ENCODE peak calls at places on chromosome 12, in six cellular contexts. H is lower lobe of right lung, Y is thoracic aorta, G is transverse colon, V is endodermal cell, E is brain microvascular endothelial cell. M is an unnamed sample. For H3K27me3, the result is how much of the 10 kb centered on the place peaks cover.

GRCh38 chr12:108399514-108399913 is 60.4 kb upstream of the CMKLR1 start:
- DNase-seq in E (no peak), V (peak), H (no peak), G (peak), Y (peak), M (no peak)

GRCh38 chr12:80033457-80033856 is 65.9 kb upstream of the OTOGL start:
- DNase-seq in E (peak), V (no peak), H (no peak), G (no peak), Y (no peak), M (peak)

GRCh38 chr12:96698965-96699364 is 208.1 kb upstream of the NEDD1 start:
- DNase-seq in E (no peak), H (no peak), G (peak), V (no peak), Y (no peak), M (no peak)

GRCh38 chr12:69595689-69596088 is 10.4 kb downstream of the CCT2 start:
- DNase-seq in E (no peak), H (no peak), V (no peak), G (no peak), Y (no peak), M (no peak)

GRCh38 chr12:28378749-28379148 is 188.5 kb downstream of the CCDC91 start:
- DNase-seq in Y (no peak), H (no peak), V (no peak), G (no peak), E (peak), M (no peak)

GRCh38 chr12:105961821-105962671 is 176.7 kb downstream of the NUAK1 start:
- DNase-seq in G (no peak), H (no peak), V (no peak), E (no peak), Y (no peak), M (peak)

GRCh38 chr12:6833189-6833890 is 5.1 kb downstream of the P3H3 start:
- DNase-seq in E (no peak), V (no peak), Y (no peak), G (no peak), H (no peak), M (no peak)

GRCh38 chr12:66044731-66045130 is 85.8 kb downstream of the LLPH start:
- DNase-seq in G (no peak), H (no peak), V (no peak), Y (no peak), E (peak), M (peak)

GRCh38 chr12:105910030-105910429 is 228.7 kb downstream of the NUAK1 start:
- DNase-seq in Y (no peak), E (peak), G (no peak), H (no peak), V (no peak), M (peak)

GRCh38 chr12:122807651-122808050 is 27.6 kb upstream of the HIP1R start:
- DNase-seq in H (no peak), Y (no peak), G (no peak), E (no peak), V (no peak), M (no peak)

GRCh38 chr12:11702959-11703358 is 53.5 kb downstream of the ETV6 start:
- DNase-seq in Y (no peak), G (no peak), H (no peak), V (no peak), E (no peak), M (no peak)

GRCh38 chr12:18297883-18298282 is 36.6 kb downstream of the PIK3C2G start:
- DNase-seq in E (no peak), G (no peak), V (no peak), H (no peak), Y (no peak), M (no peak)

GRCh38 chr12:56121204-56121870 is 3.3 kb downstream of the ZC3H10 start:
- DNase-seq in E (no peak), G (no peak), H (no peak), Y (no peak), V (no peak), M (no peak)

GRCh38 chr12:17016116-17016864 is 410.3 kb upstream of the LMO3 start:
- DNase-seq in Y (no peak), E (no peak), H (no peak), G (no peak), V (no peak), M (peak)

GRCh38 chr12:2453076-2453806 is 341.5 kb upstream of the FKBP4 start:
- DNase-seq in Y (no peak), G (no peak), E (no peak), H (no peak), V (no peak), M (no peak)

GRCh38 chr12:67270622-67271021 is 1.5 kb downstream of the CAND1 start:
- DNase-seq in V (no peak), G (no peak), E (no peak), H (no peak), Y (no peak), M (peak)

GRCh38 chr12:26831959-26832816 is 806 bp downstream of the ITPR2 start:
- DNase-seq in E (peak), Y (peak), H (peak), G (peak), V (peak), M (peak)

GRCh38 chr12:129641916-129642315 is 261.9 kb downstream of the TMEM132D start:
- DNase-seq in H (no peak), G (no peak), Y (no peak), V (no peak), E (no peak), M (no peak)

GRCh38 chr12:107107381-107107780 is 14.0 kb upstream of the CRY1 start:
- DNase-seq in Y (no peak), E (no peak), V (no peak), H (no peak), G (no peak), M (no peak)

GRCh38 chr12:21428241-21428640 is 9.2 kb upstream of the PYROXD1 start:
- DNase-seq in V (no peak), E (peak), H (no peak), G (no peak), Y (no peak), M (no peak)

GRCh38 chr12:69846976-69847375 is 21.9 kb downstream of the MYRFL start:
- DNase-seq in Y (no peak), V (no peak), H (no peak), E (no peak), G (no peak), M (peak)

GRCh38 chr12:98533723-98534251 is 18.4 kb downstream of the TMPO start:
- DNase-seq in V (no peak), Y (no peak), G (no peak), E (no peak), H (no peak), M (no peak)

GRCh38 chr12:67427336-67427735 is 158.2 kb downstream of the CAND1 start:
- DNase-seq in G (no peak), E (no peak), V (no peak), H (no peak), Y (no peak), M (no peak)

GRCh38 chr12:56932867-56933266 is 1.3 kb downstream of the SDR9C7 start:
- DNase-seq in G (peak), H (peak), V (no peak), Y (no peak), E (no peak), M (peak)

GRCh38 chr12:124848621-124849380 is 14.9 kb downstream of the SCARB1 start:
- DNase-seq in E (no peak), V (no peak), Y (no peak), H (no peak), G (no peak), M (no peak)

GRCh38 chr12:130203151-130203550 is 40.9 kb downstream of the FZD10 start:
- DNase-seq in Y (no peak), V (peak), G (no peak), H (no peak), E (no peak), M (no peak)

GRCh38 chr12:30110970-30111586 is 327.3 kb upstream of the TMTC1 start:
- DNase-seq in E (peak), H (no peak), V (no peak), Y (no peak), G (no peak), M (peak)

GRCh38 chr12:132209654-132210222 is 65.5 kb downstream of the NOC4L start:
- DNase-seq in G (no peak), H (no peak), V (no peak), E (no peak), Y (no peak), M (no peak)
- H3K27me3 ChIP-seq in G (under half), H (under half), V (under half), E (under half), Y (under half), M (under half)

GRCh38 chr12:25556136-25556535 is 3.1 kb upstream of the LMNTD1 start:
- DNase-seq in E (no peak), G (no peak), H (no peak), Y (no peak), V (no peak), M (no peak)

GRCh38 chr12:25558566-25558965 is 5.5 kb upstream of the LMNTD1 start:
- DNase-seq in V (no peak), E (peak), G (no peak), Y (no peak), H (no peak), M (peak)

GRCh38 chr12:25553083-25553482 is at the start of gene LMNTD1:
- DNase-seq in Y (no peak), H (no peak), G (no peak), V (no peak), E (peak), M (peak)

GRCh38 chr12:25552681-25553080 is 402 bp downstream of the LMNTD1 start:
- DNase-seq in Y (no peak), H (no peak), G (no peak), E (peak), V (no peak), M (no peak)

GRCh38 chr12:25557830-25558436 is 4.8 kb upstream of the LMNTD1 start:
- DNase-seq in G (no peak), V (peak), Y (no peak), E (peak), H (no peak), M (peak)
- TF ChIP-seq CTCF in G (peak), V (peak), Y (no peak), E (peak), H (peak), M (peak)

GRCh38 chr12:102954143-102954542 is 3.3 kb upstream of the ASCL1 start:
- DNase-seq in V (no peak), G (no peak), E (no peak), Y (no peak), H (no peak), M (no peak)

GRCh38 chr12:102955926-102956737 is 1.3 kb upstream of the ASCL1 start:
- DNase-seq in V (peak), G (no peak), Y (no peak), E (no peak), H (no peak), M (no peak)

GRCh38 chr12:102950950-102951490 is 6.5 kb upstream of the ASCL1 start:
- DNase-seq in H (no peak), G (no peak), V (no peak), E (no peak), Y (no peak), M (no peak)

GRCh38 chr12:102950107-102950949 is 7.1 kb upstream of the ASCL1 start:
- DNase-seq in G (no peak), E (no peak), H (peak), V (peak), Y (no peak), M (no peak)

DNA sequence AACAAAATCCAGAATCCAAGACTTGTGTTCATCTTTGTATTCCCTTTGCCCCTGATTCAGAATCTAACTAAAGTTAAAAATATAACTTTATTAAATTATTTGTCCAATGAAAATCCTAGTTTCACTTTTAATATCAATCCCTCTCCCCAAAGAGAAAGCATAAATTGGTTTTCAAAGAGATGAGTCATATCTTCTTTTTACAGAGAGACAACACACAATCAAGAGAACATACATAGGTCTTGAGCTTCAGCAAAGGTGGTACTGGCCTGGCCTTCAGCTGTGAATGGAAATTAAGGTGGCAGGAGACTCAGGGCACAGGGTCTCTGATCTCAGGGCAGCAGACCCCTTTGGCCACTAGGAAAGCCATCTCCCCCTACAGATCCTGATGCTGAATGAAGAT is 4.3 kb upstream of the ASCL1 start:
- DNase-seq in H (no peak), V (no peak), G (no peak), E (no peak), Y (no peak), M (no peak)
- H3K27me3 ChIP-seq in H (half or more), V (half or more), G (half or more), E (half or more), Y (under half), M (under half)

DNA sequence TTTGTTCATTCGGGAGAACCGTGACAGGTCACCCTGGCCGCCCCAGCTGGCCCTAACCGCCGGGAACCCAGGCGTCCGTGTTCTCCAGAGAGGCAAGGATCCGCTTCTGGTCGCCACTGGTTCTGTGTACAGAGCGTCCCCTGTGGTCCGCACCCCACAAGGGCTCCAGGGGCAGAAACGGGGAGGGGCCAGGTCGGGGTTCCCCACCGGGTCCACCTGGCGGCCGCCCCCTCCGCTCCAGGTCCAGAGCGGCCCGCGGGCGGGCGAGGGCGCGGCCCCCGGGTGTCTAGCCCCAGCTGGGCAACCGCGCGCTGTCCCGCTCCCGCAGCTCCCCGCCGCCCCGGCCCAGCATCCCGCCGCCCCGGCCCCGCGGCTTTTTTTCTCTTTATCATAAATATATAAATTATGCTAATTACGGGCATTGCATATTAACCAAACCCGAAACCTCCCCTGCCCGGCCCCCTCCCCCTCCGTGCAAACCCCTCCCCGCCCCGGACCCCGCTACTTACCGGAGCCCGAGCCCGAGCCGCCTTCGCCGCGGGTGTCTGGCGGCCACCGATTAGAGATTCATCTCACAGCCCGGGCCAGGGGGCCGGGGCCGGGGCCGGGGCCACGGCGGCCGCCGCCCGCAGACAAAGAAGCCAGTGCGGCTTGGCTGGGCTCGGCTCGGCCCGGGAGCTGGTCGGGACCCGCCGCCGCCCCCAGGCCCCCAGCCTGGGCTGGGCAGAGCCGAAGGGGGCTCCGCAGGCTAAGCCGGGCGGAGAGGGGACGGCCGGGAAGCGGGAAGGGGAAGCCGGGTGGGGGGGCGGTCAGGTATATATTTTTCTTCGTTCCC is 512 bp downstream of the POU6F1 start:
- DNase-seq in V (peak), E (peak), Y (no peak), G (peak), H (peak), M (no peak)
- TF ChIP-seq CTCF in V (peak), E (peak), Y (no peak), G (peak), H (peak), M (peak)

GRCh38 chr12:48016373-48017020 is 12.2 kb upstream of the COL2A1 start:
- DNase-seq in H (no peak), E (no peak), G (no peak), V (no peak), Y (no peak), M (no peak)
- H3K27me3 ChIP-seq in H (under half), E (under half), G (under half), V (half or more), Y (under half), M (under half)

GRCh38 chr12:64587447-64587846 is 22.8 kb upstream of the RASSF3 start:
- DNase-seq in G (no peak), H (no peak), Y (no peak), E (no peak), V (peak), M (no peak)
- TF ChIP-seq CTCF in G (no peak), H (no peak), Y (no peak), E (no peak), V (peak), M (no peak)